ENCODE peak calls at places on chromosome 9, in four cellular contexts. L is fibroblast of lung, X is heart left ventricle, U is PC-3. Z is an unnamed sample. For H3K27me3, the result is how much of the 10 kb centered on the place peaks cover.

GRCh38 chr9:93619272-93619775 is 42.9 kb downstream of the PHF2 start:
- DNase-seq in L (no peak), X (no peak), U (no peak), Z (no peak)

GRCh38 chr9:25917593-25918426 is 239.6 kb upstream of the TUSC1 start:
- DNase-seq in L (no peak), X (no peak), U (peak), Z (no peak)

GRCh38 chr9:28976684-28977083 is 1403.4 kb upstream of the C9orf72 start:
- DNase-seq in L (no peak), X (no peak), U (no peak), Z (no peak)

GRCh38 chr9:135447126-135447525 is 32.5 kb upstream of the PPP1R26 start:
- DNase-seq in L (no peak), X (no peak), U (no peak), Z (no peak)

GRCh38 chr9:87530716-87531115 is 33.0 kb downstream of the DAPK1 start:
- DNase-seq in L (no peak), X (no peak), U (no peak), Z (no peak)

GRCh38 chr9:131116281-131117101 is 8.9 kb upstream of the NUP214 start:
- DNase-seq in L (no peak), X (no peak), U (no peak), Z (no peak)

GRCh38 chr9:84137968-84138367 is 157.4 kb downstream of the RMI1 start:
- DNase-seq in L (peak), X (no peak), U (no peak), Z (no peak)

GRCh38 chr9:4081549-4081895 is 218.3 kb downstream of the GLIS3 start:
- DNase-seq in L (peak), X (no peak), U (no peak), Z (no peak)

GRCh38 chr9:95058121-95058785 is 259.3 kb downstream of the FANCC start:
- DNase-seq in L (no peak), X (no peak), U (no peak), Z (no peak)

GRCh38 chr9:11742471-11742870 is 950.7 kb upstream of the TYRP1 start:
- DNase-seq in L (no peak), X (no peak), U (no peak), Z (no peak)

GRCh38 chr9:97307091-97307490 is 368 bp upstream of the CCDC180 start:
- DNase-seq in L (peak), X (peak), U (no peak), Z (no peak)

DNA sequence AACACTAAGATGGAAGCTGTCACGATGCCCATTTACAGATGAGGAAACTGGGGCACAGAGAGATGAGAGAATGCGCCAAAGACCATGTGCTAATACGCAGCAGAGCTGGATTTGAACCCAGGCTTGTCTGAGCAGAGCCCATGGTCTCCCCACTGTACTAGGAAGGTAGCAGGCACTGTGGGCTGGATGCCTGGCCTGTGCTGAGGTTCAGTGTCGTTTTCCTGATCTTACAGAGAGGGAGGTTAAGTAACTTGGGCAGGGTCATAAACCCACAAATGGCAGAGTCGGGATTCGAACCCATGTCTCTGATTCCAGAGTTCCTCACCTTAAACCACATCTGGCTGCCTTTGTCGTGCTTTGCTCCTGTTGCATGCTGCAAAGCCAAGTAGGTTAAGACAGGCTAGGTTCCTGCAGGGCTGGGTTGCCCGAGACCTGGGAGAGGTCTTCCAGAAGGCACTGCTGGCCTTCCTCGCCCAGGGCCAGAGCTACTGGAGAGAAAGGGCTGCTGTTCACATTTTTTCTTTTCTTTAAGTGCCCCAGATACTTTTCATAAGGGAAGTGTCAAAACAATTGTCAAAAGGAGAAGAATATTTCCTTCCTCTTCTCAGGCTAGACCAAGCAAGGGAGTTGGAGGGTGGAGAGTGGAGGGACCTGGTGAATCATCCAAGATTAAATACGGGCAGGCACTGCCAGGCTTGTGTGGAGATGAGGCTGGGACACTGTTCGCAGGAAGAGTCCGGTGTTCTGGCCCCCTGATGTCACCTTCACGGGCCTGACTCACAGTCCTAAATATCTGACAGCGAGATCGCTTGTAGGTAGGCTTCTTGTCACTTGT is 3.2 kb downstream of the NEK6 start:
- DNase-seq in L (peak), X (peak), U (peak), Z (no peak)
- H3K27ac ChIP-seq in L (peak), X (peak), U (peak), Z (no peak)

DNA sequence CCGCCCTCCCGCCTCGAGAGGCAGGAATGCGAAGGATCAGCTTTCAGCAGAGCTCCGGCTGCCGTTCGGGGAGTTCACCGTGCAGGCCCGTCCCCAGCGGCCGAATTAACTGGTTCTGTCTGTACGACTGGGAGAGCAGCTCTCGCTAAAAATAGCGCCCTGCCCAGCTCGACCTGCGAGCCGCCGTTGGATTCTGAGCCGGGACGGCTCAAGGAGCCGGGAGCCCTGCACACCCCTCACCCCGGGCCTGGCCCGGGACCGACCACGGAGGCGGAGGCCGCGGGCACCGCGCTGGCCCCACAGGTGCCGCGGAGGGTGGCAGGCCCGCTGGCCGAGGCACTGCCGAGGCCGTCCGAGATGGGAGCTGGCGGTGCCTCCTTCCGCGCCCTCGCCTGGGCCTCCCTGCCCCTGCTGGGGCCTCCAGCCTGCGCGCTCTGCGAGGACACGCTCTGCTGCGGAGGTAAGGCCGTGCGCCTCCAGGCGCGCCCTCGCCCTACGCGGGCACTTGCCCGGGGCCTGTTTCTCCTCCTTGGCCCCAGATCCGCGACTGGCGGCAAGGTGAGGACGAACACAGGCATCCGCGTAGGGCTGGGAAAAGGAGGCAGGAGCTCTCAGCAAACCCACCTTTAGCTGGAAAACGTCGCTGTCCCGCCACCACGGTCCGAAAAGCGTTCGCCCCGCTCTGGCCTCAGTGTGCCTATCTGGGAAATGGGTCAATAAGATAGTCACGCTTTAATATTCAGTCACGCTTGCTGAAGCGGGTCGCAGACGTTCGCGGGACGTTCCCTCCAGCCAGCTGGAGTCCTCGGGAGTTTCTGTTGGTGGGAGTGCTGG is 53.0 kb upstream of the DAB2IP start:
- DNase-seq in L (peak), X (peak), U (peak), Z (no peak)
- H3K27me3 ChIP-seq in L (under half), X (under half), U (under half), Z (half or more)

GRCh38 chr9:114592356-114592755 is 4.8 kb downstream of the ATP6V1G1 start:
- DNase-seq in L (no peak), X (no peak), U (peak), Z (peak)
- TF ChIP-seq CTCF in L (peak), X (peak), U (peak), Z (peak)

GRCh38 chr9:120701248-120701647 is 13.0 kb downstream of the MEGF9 start:
- DNase-seq in L (no peak), X (no peak), U (no peak), Z (no peak)
- H3K27ac ChIP-seq in L (no peak), X (no peak), U (peak), Z (no peak)

GRCh38 chr9:137298401-137298982 is 3.6 kb downstream of the NRARP start:
- DNase-seq in L (no peak), X (peak), U (no peak), Z (no peak)
- H3K27me3 ChIP-seq in L (under half), X (under half), U (under half), Z (half or more)

DNA sequence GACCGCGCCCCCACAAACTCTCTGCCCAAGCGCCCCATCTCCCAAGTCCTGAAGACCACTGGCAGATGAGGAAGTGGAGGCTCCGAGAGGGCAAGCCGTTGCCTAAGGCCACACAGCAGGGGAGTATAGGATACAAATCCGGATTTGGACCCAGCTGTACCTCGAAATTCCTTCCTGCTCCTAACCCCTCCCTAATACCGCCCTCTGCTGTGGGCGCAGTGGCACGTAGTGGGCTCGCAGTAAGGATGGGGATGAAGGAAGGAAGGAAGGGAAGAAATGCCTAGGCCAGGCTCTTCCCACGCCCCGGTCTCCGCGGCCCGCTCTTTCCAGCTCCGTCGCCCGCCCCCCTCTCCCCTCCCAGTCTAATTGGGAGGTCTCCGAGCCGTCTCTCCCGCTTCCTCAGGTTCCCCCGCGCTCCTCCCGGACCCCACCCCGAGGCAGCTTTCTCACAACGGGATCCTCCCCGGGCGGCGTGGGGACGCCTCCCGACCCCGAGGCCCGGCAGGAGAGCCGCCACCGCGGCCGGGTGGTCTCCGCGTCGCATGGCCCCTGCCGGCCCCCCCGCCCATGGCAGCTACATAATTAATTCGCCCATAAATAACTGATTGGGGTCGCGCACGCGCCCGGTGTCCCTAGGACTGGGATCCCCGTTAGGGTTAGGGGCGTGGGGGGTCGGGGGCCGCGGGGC is 138.9 kb downstream of the C9orf50 start:
- DNase-seq in L (no peak), X (peak), U (no peak), Z (no peak)
- TF ChIP-seq CTCF in L (no peak), X (peak), U (peak), Z (no peak)

GRCh38 chr9:123488683-123489321 is 132.8 kb downstream of the CRB2 start:
- DNase-seq in L (no peak), X (no peak), U (no peak), Z (no peak)
- H3K27ac ChIP-seq in L (no peak), X (no peak), U (no peak), Z (no peak)

DNA sequence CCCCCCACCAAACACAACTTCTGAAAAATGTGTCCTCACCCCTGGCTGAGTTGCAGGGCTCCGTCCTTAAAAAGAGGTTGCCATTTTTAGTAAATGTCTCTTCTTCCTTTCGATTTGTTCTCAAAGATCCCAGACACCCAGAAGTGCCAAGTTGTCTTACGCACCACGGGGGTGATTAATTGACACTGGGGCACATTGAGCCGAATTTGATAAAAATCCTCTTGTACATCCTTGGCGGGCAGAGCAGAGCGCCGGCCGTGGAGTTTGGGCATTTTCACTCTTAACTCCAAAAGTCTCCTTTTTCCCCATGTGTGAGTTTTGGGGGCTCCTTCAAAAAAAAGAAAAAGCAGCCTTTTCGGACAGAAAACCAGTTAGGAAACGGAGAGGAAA is 4.5 kb downstream of the LMX1B start:
- DNase-seq in L (no peak), X (no peak), U (no peak), Z (no peak)
- H3K27me3 ChIP-seq in L (half or more), X (half or more), U (under half), Z (half or more)

GRCh38 chr9:136666364-136667216 is 3.9 kb downstream of the EGFL7 start:
- DNase-seq in L (no peak), X (no peak), U (no peak), Z (no peak)

GRCh38 chr9:136664799-136665082 is 2.0 kb downstream of the EGFL7 start:
- DNase-seq in L (no peak), X (no peak), U (no peak), Z (no peak)

GRCh38 chr9:136664000-136664798 is 1.5 kb downstream of the EGFL7 start:
- DNase-seq in L (no peak), X (no peak), U (no peak), Z (no peak)

GRCh38 chr9:136665704-136666363 is 3.1 kb downstream of the EGFL7 start:
- DNase-seq in L (no peak), X (no peak), U (no peak), Z (no peak)

DNA sequence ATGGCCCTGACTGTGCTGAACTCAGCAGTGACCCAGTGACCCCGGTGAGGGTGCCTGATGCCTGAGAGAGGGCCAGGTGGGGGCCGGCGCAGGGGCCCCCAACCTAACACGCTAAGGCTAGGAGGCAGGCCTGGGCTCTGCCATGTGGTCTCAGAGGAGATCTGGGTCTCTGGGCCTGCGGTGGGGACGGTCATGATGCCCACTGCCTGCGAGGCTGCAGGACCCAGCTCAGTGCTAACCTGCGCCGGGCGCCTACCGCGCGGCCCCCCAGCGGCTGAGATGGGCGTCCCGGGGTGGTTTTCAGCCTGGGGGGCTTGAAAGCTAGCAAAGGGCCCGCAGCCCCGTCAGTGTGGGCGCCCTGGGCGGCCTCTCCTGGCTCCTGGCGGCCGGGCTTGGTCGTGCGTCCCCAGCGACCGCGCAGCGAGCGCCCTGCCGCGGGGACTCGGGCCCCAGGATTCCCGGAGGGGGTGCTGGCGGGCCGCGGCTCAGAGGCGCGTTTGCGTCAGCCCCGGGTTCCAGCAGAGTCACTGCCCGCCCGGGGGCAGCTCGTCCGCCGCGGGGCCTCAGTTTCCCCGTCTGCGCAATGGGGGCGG is 2.5 kb downstream of the EGFL7 start:
- DNase-seq in L (no peak), X (peak), U (no peak), Z (no peak)
- TF ChIP-seq CTCF in L (peak), X (peak), U (no peak), Z (no peak)